ENCODE peak calls at places on chromosomes 16 and 17, in nine cellular contexts. W is HCT116, A is GM12878, U is K562, Y is GM23338, D is A549, C is SK-N-SH, V is HL-60, L is HepG2. T is an unnamed sample.

GRCh38 chr17:42531455-42532354 is 4.3 kb upstream of the NAGLU start:
- DNase-seq in W (no peak), L (peak), U (peak), Y (peak), D (no peak), A (no peak), V (no peak), C (peak), T (no peak)

GRCh38 chr17:47279062-47279801 is 25.6 kb downstream of the ITGB3 start:
- DNase-seq in W (no peak), C (no peak), Y (peak), A (peak), V (peak), D (no peak), U (peak), L (no peak), T (no peak)

GRCh38 chr16:88773812-88774291 is 11.2 kb downstream of the PIEZO1 start:
- DNase-seq in W (no peak), U (peak), Y (peak), A (no peak), L (no peak), V (no peak), D (no peak), C (no peak), T (no peak)

GRCh38 chr17:72984145-72984924 is 108.2 kb downstream of the SLC39A11 start:
- DNase-seq in U (no peak), Y (no peak), V (no peak), L (no peak), C (no peak), D (no peak), A (no peak), W (peak), T (no peak)

GRCh38 chr17:632551-632950 is 82.1 kb downstream of the VPS53 start:
- DNase-seq in V (no peak), D (no peak), U (no peak), A (no peak), Y (no peak), L (no peak), W (no peak), C (no peak), T (no peak)

GRCh38 chr17:5630434-5630833 is 46.1 kb upstream of the NLRP1 start:
- DNase-seq in U (no peak), L (no peak), V (no peak), W (no peak), Y (no peak), A (no peak), C (no peak), D (no peak), T (no peak)

GRCh38 chr17:61635913-61636432 is 45.0 kb upstream of the NACA2 start:
- DNase-seq in C (peak), Y (peak), A (peak), W (peak), V (peak), D (no peak), U (peak), L (peak), T (peak)

GRCh38 chr17:65167581-65167980 is 30.4 kb downstream of the RGS9 start:
- DNase-seq in W (no peak), L (no peak), V (no peak), D (no peak), Y (no peak), C (no peak), A (no peak), U (no peak), T (no peak)

GRCh38 chr16:77304883-77305282 is 105.7 kb downstream of the SYCE1L start:
- DNase-seq in A (no peak), C (no peak), L (peak), W (no peak), Y (no peak), D (no peak), V (no peak), U (no peak), T (no peak)

GRCh38 chr16:57668259-57668563 is at the start of gene ADGRG3:
- DNase-seq in Y (no peak), U (no peak), A (no peak), D (no peak), V (no peak), C (no peak), W (no peak), L (no peak), T (no peak)

GRCh38 chr17:63483038-63483437 is 6.2 kb downstream of the ACE start:
- DNase-seq in L (no peak), D (no peak), V (no peak), Y (no peak), A (no peak), U (no peak), C (peak), W (no peak), T (no peak)

GRCh38 chr16:79897444-79898146 is 297.1 kb upstream of the MAF start:
- DNase-seq in A (no peak), W (no peak), U (peak), C (no peak), V (no peak), D (no peak), L (peak), Y (no peak), T (no peak)

GRCh38 chr17:27295945-27296344 is 2.0 kb downstream of the WSB1 start:
- DNase-seq in C (no peak), L (no peak), Y (no peak), D (no peak), W (no peak), A (no peak), U (peak), V (no peak), T (no peak)

GRCh38 chr17:27293898-27294688 is at the start of gene WSB1:
- DNase-seq in C (peak), D (peak), U (peak), Y (peak), W (peak), V (peak), L (peak), A (peak), T (peak)

GRCh38 chr17:27299384-27300049 is 5.6 kb downstream of the WSB1 start:
- DNase-seq in C (no peak), Y (no peak), V (no peak), L (no peak), D (no peak), U (no peak), W (no peak), A (no peak), T (no peak)

GRCh38 chr17:27294689-27295630 is 1.0 kb downstream of the WSB1 start:
- DNase-seq in Y (peak), W (peak), A (peak), C (peak), D (peak), V (peak), L (peak), U (peak), T (peak)

DNA sequence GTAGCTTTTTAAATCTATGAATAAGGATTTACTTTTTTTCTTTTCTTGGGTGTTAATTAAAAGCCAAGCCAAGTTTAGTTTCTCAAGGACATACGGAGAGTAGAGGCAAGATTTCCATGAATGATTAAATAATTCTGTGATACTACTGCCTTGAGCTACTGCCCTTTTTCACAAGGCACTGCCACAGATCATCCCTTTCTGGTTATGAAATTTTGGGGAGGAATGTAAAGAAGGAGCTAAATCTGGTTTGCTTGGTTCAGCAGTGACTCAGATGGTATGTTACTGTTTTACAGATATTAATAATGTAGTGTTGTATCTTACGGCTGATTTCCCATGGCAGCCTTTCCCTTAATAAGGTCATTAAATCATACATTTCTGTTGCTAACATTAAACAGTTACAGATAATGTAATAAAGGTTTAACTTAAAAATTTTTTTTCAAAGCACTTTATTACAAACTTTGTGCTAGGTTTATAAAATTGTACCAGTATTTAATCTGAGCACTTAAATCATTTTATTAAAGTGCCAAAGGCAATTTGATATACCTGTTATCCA is 2.6 kb downstream of the WSB1 start:
- DNase-seq in Y (no peak), C (no peak), U (no peak), W (no peak), A (no peak), V (no peak), L (no peak), D (peak), T (no peak)
- H3K27ac ChIP-seq in Y (no peak), C (peak), U (no peak), W (no peak), A (peak), V (no peak), L (no peak), D (peak), T (peak)

GRCh38 chr17:17044846-17045561 is 2.7 kb downstream of the MPRIP start:
- DNase-seq in C (peak), D (no peak), W (no peak), U (peak), L (no peak), A (peak), Y (peak), V (peak), T (no peak)

GRCh38 chr17:17042851-17043667 is 802 bp downstream of the MPRIP start:
- DNase-seq in C (no peak), Y (peak), V (no peak), L (no peak), W (no peak), A (no peak), U (peak), D (no peak), T (no peak)

GRCh38 chr17:17041571-17042380 is 481 bp upstream of the MPRIP start:
- DNase-seq in U (peak), L (peak), A (peak), C (peak), D (peak), Y (peak), V (peak), W (peak), T (peak)

GRCh38 chr17:17042381-17042736 is at the start of gene MPRIP:
- DNase-seq in W (no peak), Y (no peak), U (no peak), D (no peak), A (no peak), L (no peak), V (no peak), C (no peak), T (no peak)

DNA sequence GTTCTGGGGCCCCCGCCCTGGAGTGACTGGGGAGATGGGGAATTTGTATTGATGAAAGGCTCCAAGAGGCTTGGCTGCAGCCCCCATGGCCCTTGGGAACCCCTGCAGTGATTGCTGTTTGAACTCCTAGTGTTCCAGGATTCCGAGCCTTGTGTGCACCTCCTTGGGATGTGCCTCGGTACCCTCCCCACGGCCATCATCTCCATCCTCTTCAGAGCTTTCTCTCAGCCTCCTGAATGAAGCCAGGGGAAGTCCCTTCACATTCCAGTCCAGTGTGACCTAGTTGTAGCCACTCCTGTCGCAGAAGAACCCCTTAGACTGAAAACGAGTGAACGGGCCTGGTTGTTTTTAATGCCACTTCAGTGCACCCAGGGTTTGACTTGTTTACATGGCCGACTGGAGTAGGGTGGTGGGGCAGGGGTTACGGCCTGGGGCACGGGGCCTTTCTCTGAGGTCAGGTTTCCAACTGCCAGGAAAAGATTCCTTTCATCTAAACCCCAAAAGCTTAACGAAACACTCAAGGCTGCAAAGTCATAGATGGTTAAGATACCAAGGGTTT is 1.5 kb downstream of the MPRIP start:
- DNase-seq in D (no peak), Y (peak), C (no peak), W (no peak), A (no peak), U (peak), L (no peak), V (no peak), T (no peak)
- TF ChIP-seq REST in D (no peak), Y (no peak), C (no peak), W (no peak), A (no peak), U (no peak), L (no peak), V (no peak), T (no peak)

DNA sequence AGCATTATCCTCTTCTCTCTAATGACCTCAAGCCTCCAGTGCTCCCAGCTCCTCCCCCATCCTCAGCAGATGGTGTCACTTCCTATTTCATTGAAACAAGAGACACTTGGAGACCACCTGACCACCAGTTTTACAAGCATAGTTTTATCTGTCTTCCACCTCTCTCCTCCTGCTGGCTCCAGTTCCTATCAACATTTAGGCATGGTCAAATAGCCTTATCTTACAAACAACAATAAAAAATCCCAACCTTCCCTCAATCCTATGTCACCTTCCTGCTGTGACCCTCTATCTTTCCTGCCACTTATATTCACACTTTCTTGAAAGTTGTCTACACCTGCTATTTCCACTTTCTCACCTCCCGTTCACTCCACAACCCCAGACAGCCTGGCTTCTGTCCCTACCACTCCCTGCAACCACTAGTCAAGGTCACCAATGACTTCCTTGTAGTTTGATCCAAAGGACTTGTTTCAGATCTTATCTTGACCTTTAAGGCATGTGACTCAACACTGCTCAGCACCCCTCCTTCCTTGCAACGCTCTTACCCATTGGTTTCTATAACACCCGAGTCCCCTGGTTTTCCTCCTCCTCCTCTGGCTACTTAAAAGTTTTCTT is 4.3 kb upstream of the NTN1 start:
- DNase-seq in C (no peak), A (no peak), W (no peak), D (no peak), Y (no peak), L (no peak), U (no peak), V (no peak), T (no peak)
- H3K27ac ChIP-seq in C (no peak), A (no peak), W (no peak), D (no peak), Y (no peak), L (no peak), U (no peak), V (no peak), T (no peak)

GRCh38 chr16:75064403-75065148 is 52.0 kb downstream of the LDHD start:
- DNase-seq in D (no peak), C (no peak), W (no peak), A (no peak), Y (no peak), U (peak), L (peak), V (peak), T (no peak)
- TF ChIP-seq REST in D (no peak), C (no peak), W (no peak), A (no peak), Y (no peak), U (no peak), L (no peak), V (no peak), T (no peak)

DNA sequence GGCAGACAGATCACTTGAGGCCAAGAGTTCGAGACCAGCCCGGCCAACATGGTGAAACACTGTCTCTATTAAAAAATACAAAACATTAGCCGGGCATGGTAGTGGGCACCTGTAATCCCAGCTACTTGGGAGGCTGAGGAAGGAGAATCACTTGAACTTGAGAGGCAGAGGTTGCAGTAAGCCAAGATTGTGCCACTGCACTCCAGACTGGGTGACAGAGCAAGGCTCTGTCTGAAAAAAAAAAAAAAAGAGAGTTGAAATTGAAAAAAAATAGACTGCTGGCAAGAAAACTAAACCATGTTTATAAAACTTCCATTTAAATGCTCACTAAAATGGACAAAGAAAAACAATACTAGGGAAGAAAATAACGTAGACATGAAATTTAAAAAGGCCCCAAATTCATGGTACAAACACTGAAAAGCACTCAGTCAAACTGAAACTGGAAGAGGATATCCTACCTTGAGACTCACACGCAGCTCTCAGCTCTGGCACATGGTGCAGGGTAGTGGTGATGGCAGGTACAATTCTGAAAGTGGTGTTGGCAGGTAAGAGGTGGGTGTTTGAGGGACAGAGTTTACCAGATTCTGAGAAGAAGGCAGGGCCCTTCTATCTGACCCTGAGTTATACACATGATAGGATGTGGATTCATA is 19.3 kb downstream of the CNTROB start:
- DNase-seq in U (no peak), C (no peak), D (no peak), L (no peak), A (peak), W (no peak), Y (no peak), V (no peak), T (no peak)
- H3K27ac ChIP-seq in U (no peak), C (no peak), D (no peak), L (no peak), A (peak), W (no peak), Y (no peak), V (no peak), T (no peak)

T was measured in Panc1.